ENCODE peak calls at places on chromosomes 1 and 21, in five cellular contexts. O, E, K, A and T are unnamed samples.

GRCh38 chr1:51264470-51264869 is 28.4 kb downstream of the RNF11 start:
- DNase-seq in O (no peak), E (peak), K (peak), A (no peak), T (peak)

GRCh38 chr1:65020774-65021173 is 54.4 kb upstream of the JAK1 start:
- DNase-seq in O (no peak), E (peak), K (no peak), A (peak), T (peak)

GRCh38 chr1:237834048-237834447 is 56.7 kb downstream of the ZP4 start:
- DNase-seq in O (no peak), E (no peak), K (no peak), A (no peak), T (no peak)

GRCh38 chr1:154179951-154180687 is 11.8 kb downstream of the TPM3 start:
- DNase-seq in O (no peak), E (no peak), K (no peak), A (no peak), T (no peak)

GRCh38 chr1:6809461-6809860 is 24.2 kb downstream of the CAMTA1 start:
- DNase-seq in O (no peak), E (no peak), K (no peak), A (no peak), T (no peak)

GRCh38 chr1:11383553-11384169 is 95.3 kb upstream of the DISP3 start:
- DNase-seq in O (peak), E (no peak), K (no peak), A (no peak), T (no peak)

GRCh38 chr21:45074048-45074817 is at the start of gene ADARB1:
- DNase-seq in O (peak), E (peak), K (no peak), A (peak), T (peak)

GRCh38 chr1:68223714-68224113 is 8.6 kb downstream of the WLS start:
- DNase-seq in O (no peak), E (no peak), K (no peak), A (no peak), T (no peak)

GRCh38 chr1:147169171-147169570 is 3.1 kb downstream of the PRKAB2 start:
- DNase-seq in O (no peak), E (no peak), K (no peak), A (peak), T (no peak)

GRCh38 chr1:183953031-183953430 is 84.5 kb downstream of the COLGALT2 start:
- DNase-seq in O (no peak), E (peak), K (peak), A (no peak), T (no peak)

GRCh38 chr1:53567458-53568250 is 108.5 kb downstream of the DMRTB1 start:
- DNase-seq in O (no peak), E (no peak), K (no peak), A (no peak), T (no peak)

GRCh38 chr1:43893020-43893419 is 40.6 kb upstream of the ARTN start:
- DNase-seq in O (no peak), E (no peak), K (no peak), A (no peak), T (peak)

GRCh38 chr1:64750092-64750491 is 5.2 kb downstream of the RAVER2 start:
- DNase-seq in O (no peak), E (no peak), K (no peak), A (no peak), T (no peak)

GRCh38 chr1:33222381-33222780 is 33.9 kb upstream of the ZNF362 start:
- DNase-seq in O (no peak), E (no peak), K (no peak), A (no peak), T (no peak)

GRCh38 chr1:247574664-247575063 is 13.5 kb upstream of the OR2G2 start:
- DNase-seq in O (no peak), E (no peak), K (no peak), A (no peak), T (no peak)

GRCh38 chr1:41695118-41695517 is 210.6 kb upstream of the EDN2 start:
- DNase-seq in O (no peak), E (no peak), K (no peak), A (no peak), T (no peak)

GRCh38 chr21:35649186-35649585 is 411.1 kb downstream of the SETD4 start:
- DNase-seq in O (no peak), E (peak), K (no peak), A (no peak), T (peak)

GRCh38 chr1:235673981-235674380 is 24.4 kb upstream of the GNG4 start:
- DNase-seq in O (no peak), E (no peak), K (no peak), A (no peak), T (no peak)

GRCh38 chr1:235866207-235866912 is at the start of gene LYST:
- DNase-seq in O (no peak), E (peak), K (no peak), A (peak), T (peak)

GRCh38 chr1:53511933-53512806 is 53.0 kb downstream of the DMRTB1 start:
- DNase-seq in O (no peak), E (peak), K (peak), A (no peak), T (peak)

GRCh38 chr1:182962554-182963115 is 9.7 kb upstream of the SHCBP1L start:
- DNase-seq in O (peak), E (peak), K (peak), A (peak), T (peak)

GRCh38 chr1:181014431-181015257 is 8.0 kb downstream of the STX6 start:
- DNase-seq in O (no peak), E (no peak), K (no peak), A (no peak), T (no peak)

GRCh38 chr21:32134441-32135159 is 144.2 kb downstream of the MIS18A start:
- DNase-seq in O (no peak), E (no peak), K (no peak), A (no peak), T (no peak)

DNA sequence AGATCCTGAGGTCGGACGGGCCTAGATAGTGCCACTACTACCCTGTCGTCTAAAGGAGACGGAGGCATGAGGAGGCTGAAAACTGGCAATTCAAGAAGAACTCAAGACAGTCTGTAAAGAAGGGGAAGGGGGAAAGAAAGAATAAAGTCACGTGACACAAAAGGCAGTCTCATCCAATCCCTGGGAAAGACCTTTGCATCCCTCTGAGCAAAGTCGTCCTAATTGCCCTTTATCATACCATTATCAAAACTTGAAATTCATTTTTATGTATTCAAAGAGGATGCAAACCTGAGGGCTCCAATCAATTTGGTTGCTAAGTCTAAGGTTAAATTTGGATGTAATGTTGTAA is 2.2 kb downstream of the DUSP10 start:
- DNase-seq in O (no peak), E (no peak), K (no peak), A (no peak), T (no peak)
- H3K4me3 ChIP-seq in O (no peak), E (peak), K (no peak), A (no peak), T (peak)

DNA sequence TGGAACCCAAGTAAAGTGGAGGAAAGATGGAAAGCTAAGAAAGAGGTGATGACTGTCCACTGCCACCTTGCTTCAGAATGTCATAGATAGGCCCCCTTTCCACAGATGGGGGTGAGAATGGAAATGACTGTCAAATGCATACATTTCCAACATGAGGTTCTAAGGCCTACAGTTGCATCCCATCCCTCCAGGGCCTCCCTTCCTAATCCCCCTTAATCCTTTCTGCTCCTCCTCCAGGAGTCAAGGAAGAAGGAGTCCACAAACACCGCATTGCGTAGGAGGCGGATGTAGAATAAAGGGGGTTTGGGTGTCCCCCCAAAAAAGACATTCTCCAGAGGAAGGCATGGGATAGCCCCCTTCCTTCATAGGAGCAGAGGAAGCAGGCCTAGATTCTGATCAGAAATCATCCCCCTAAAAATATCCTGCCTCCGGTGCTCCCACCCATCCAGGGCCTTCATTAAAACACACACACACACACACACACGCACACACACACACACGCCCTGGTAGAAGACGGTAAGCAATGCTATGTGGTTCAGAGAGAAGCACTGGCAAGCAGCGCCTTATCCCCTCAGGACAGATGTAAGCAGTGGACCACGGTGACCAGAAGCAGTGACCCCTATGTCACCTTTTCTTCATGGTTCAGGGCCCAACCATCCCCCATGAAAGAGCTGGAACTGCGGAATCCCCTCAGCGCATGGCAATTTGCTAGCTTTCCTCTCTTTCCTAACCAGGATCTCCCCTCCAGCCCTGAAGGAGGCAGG is 2.0 kb downstream of the SV2A start:
- DNase-seq in O (no peak), E (no peak), K (no peak), A (no peak), T (no peak)
- H3K4me3 ChIP-seq in O (no peak), E (no peak), K (no peak), A (no peak), T (no peak)

GRCh38 chr1:174021611-174022079 is 512 bp downstream of the RC3H1 start:
- DNase-seq in O (no peak), E (peak), K (no peak), A (peak), T (no peak)

GRCh38 chr1:174022080-174022975 is at the start of gene RC3H1:
- DNase-seq in O (peak), E (peak), K (peak), A (peak), T (peak)

GRCh38 chr1:174013864-174014418 is 8.2 kb downstream of the RC3H1 start:
- DNase-seq in O (no peak), E (no peak), K (no peak), A (peak), T (peak)

GRCh38 chr1:174018565-174018964 is 3.6 kb downstream of the RC3H1 start:
- DNase-seq in O (no peak), E (no peak), K (no peak), A (no peak), T (no peak)

DNA sequence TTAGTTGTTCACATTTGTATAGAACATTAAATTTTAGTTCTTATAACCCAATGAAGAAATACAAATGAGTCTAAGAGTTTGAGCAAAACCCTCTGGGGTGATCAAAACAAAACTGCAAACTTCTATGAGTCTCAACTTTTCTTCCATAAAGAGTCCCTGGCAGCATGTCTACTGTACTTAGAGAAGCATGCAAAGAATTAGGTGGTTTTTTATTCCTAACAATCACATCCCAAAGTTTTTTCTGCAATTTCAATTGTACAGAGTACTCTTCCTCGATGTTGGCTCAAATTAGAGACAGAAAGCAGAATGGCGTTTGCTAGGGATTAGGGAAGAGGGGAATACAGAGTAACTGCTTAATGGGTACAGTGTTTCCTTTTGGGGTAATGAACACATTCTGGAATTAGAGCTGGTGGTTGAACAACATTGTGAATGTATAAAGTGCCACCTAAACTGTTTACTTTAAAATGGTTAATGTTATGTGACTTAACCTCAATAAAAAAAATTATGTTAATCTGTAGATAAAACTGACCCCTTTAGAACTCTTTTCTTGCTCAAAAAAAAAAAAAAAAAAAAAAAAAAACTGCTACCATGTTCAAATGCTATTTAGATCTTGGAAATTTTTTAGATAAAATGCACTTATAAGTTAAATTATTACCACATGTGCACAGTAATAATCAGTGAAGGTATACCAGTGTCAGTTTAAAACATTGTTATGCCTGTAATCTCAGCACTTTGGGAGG is 4.8 kb downstream of the RC3H1 start:
- DNase-seq in O (no peak), E (no peak), K (no peak), A (no peak), T (no peak)
- H3K4me3 ChIP-seq in O (no peak), E (no peak), K (no peak), A (no peak), T (no peak)

DNA sequence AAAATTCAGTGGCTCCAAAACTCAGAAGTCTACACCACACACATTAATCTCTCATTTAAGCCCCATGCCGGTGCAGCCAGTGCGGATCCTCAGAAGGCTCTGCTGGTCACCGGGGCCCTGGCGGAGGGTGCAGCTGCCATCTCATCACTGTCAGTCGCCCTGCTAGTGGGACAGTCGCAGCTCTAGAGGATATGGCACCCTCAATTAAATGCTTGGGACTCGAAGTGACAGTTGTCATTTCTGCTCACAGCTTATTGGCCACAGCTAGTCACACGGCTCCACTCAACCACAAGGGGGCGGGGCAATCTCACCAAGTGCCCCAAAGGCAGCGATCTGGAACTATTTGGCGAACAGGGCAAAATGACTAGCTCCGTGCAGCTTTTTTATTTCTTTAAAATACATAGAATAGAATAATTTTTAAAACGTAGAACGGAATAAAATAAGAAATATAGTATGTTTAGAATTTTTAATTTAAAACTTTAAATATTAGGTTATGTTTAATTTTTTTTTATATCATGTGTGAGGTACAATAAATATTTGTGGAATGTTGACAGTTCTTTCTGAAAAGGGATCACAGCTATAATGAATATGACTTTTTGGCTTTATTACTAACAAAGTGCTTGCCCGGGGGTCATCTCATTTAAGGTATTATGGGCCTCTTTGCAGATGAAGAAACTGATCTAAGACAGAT is 8.0 kb upstream of the MAN1C1 start:
- DNase-seq in O (peak), E (peak), K (no peak), A (peak), T (peak)
- H3K4me3 ChIP-seq in O (no peak), E (no peak), K (no peak), A (peak), T (no peak)

DNA sequence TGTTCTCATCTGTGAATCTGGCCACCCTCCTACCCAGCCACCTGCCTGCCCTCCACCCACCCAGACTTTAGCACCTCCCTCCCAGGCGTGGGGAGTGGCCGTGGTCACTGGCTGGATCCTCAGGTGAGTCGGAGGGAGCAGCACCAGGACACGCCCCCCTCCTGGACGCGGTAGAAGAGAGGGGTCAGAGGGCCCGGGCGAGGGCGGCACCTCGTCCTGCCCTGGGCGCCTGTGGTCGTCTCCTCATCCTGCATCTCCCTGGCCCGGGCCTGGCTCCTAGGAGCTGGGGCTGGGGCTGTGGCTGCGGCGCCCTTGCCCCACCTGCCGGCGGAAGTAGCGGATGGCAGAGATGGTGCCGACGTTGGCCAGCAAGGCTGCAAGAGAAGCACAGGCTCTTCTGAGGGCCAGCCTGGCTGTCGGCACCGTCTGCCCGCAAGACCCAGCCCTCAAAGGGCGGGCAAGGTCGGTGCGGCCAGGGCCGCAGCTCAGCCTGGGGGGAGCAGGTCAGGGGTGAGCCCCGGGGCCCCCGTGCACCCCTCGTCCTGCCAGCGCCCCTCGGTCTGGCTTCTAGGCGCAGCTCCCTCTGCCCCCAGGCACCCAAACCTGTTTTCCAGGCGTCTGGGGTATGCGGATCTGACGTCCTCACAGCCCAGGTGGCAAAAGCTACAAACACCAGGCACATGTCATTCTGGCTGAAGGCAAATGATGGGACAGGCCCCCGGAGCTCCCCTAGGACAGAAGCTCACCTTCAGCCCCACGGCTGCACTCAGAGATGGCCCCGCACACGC is 5.8 kb downstream of the PERM1 start:
- DNase-seq in O (peak), E (peak), K (no peak), A (peak), T (peak)
- H3K4me3 ChIP-seq in O (no peak), E (no peak), K (no peak), A (peak), T (no peak)

GRCh38 chr1:13585996-13586395 is 2.4 kb downstream of the PDPN start:
- DNase-seq in O (no peak), E (no peak), K (no peak), A (no peak), T (no peak)
- H3K4me3 ChIP-seq in O (no peak), E (no peak), K (no peak), A (no peak), T (no peak)

DNA sequence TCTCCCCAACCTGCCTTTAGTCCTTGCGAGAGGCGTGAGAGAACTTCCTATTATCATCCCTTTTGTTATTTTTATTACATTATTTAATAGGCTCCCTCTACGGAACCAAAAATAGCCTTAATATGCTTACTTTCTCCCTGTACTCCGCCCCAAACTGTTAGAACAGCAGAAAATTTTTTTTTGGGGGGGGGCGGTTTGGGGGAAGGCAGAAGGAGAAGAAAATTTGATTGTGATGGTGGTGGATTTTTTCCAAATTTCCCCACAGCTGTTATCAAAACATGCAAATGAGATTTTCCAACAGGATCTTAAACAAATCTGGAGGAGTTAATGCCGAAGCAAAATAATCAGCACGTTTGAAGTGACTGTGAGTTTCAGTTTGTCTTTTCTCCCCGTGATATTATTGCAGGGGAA is 1.4 kb upstream of the PRRX1 start:
- DNase-seq in O (no peak), E (no peak), K (no peak), A (no peak), T (peak)
- H3K4me3 ChIP-seq in O (no peak), E (peak), K (peak), A (no peak), T (peak)

GRCh38 chr1:30516505-30516858 is 206.9 kb downstream of the MATN1 start:
- DNase-seq in O (no peak), E (no peak), K (no peak), A (no peak), T (no peak)
- H3K4me3 ChIP-seq in O (no peak), E (no peak), K (no peak), A (no peak), T (no peak)